ENCODE peak calls at places on chromosome 7, in seven cellular contexts. Y is left ventricle myocardium inferior, Z is head of caudate nucleus, R is germinal center, X is AG04450, P is frontal cortex, Q is hypothalamus. O is an unnamed sample.

GRCh38 chr7:155953781-155954549 is 141.7 kb upstream of the SHH start:
- DNase-seq in Y (no peak), Z (no peak), R (no peak), X (no peak), P (no peak), Q (no peak), O (no peak)

GRCh38 chr7:30254717-30255095 is 29.7 kb upstream of the ZNRF2 start:
- DNase-seq in Y (no peak), Z (no peak), R (no peak), X (no peak), P (no peak), Q (no peak), O (no peak)

GRCh38 chr7:128358233-128358632 is 3.3 kb downstream of the PRRT4 start:
- DNase-seq in Y (no peak), Z (no peak), R (no peak), X (no peak), P (no peak), Q (no peak), O (no peak)

GRCh38 chr7:65951837-65952578 is 30.0 kb downstream of the GUSB start:
- DNase-seq in Y (no peak), Z (peak; percentile 15), R (no peak), X (no peak), P (no peak), Q (no peak), O (no peak)

GRCh38 chr7:28708033-28708451 is 250.1 kb downstream of the TRIL start:
- DNase-seq in Y (no peak), Z (no peak), R (no peak), X (no peak), P (no peak), Q (no peak), O (no peak)

GRCh38 chr7:16604054-16604453 is 41.5 kb downstream of the ANKMY2 start:
- DNase-seq in Y (no peak), Z (no peak), R (no peak), X (no peak), P (no peak), Q (no peak), O (no peak)

GRCh38 chr7:91557789-91558396 is 293.7 kb downstream of the FZD1 start:
- DNase-seq in Y (no peak), Z (no peak), R (no peak), X (no peak), P (no peak), Q (no peak), O (no peak)

GRCh38 chr7:135199439-135199838 is 11.9 kb downstream of the WDR91 start:
- DNase-seq in Y (no peak), Z (no peak), R (no peak), X (no peak), P (no peak), Q (no peak), O (no peak)

GRCh38 chr7:2638224-2638991 is 6.6 kb downstream of the TTYH3 start:
- DNase-seq in Y (peak; percentile 73), Z (peak; percentile 84), R (no peak), X (no peak), P (no peak), Q (no peak), O (no peak)

GRCh38 chr7:73437091-73437490 is 3.5 kb downstream of the FZD9 start:
- DNase-seq in Y (no peak), Z (no peak), R (no peak), X (no peak), P (no peak), Q (no peak), O (no peak)

GRCh38 chr7:84191261-84191660 is 3.3 kb downstream of the SEMA3A start:
- DNase-seq in Y (no peak), Z (no peak), R (no peak), X (no peak), P (no peak), Q (no peak), O (no peak)

GRCh38 chr7:10225265-10225664 is 748.4 kb upstream of the PHF14 start:
- DNase-seq in Y (no peak), Z (no peak), R (no peak), X (no peak), P (no peak), Q (no peak), O (no peak)

GRCh38 chr7:28483868-28484267 is 71.5 kb downstream of the CREB5 start:
- DNase-seq in Y (no peak), Z (no peak), R (no peak), X (no peak), P (no peak), Q (no peak), O (no peak)

GRCh38 chr7:151518105-151518780 is 1.5 kb downstream of the RHEB start:
- DNase-seq in Y (peak; percentile 54), Z (peak; percentile 65), R (peak; percentile 8), X (no peak), P (no peak), Q (peak; percentile 32), O (peak; percentile 28)

GRCh38 chr7:18278306-18278705 is 217.2 kb upstream of the HDAC9 start:
- DNase-seq in Y (no peak), Z (no peak), R (no peak), X (no peak), P (no peak), Q (no peak), O (no peak)

GRCh38 chr7:28142650-28143049 is 37.9 kb downstream of the JAZF1 start:
- DNase-seq in Y (no peak), Z (peak; percentile 35), R (no peak), X (no peak), P (peak; percentile 16), Q (no peak), O (peak; percentile 12)

GRCh38 chr7:43686991-43687390 is 42.3 kb downstream of the COA1 start:
- DNase-seq in Y (no peak), Z (no peak), R (no peak), X (no peak), P (no peak), Q (no peak), O (no peak)

GRCh38 chr7:42338231-42339222 is 101.5 kb upstream of the GLI3 start:
- DNase-seq in Y (no peak), Z (no peak), R (no peak), X (no peak), P (no peak), Q (no peak), O (no peak)

GRCh38 chr7:117259626-117260025 is 63.2 kb downstream of the WNT2 start:
- DNase-seq in Y (no peak), Z (no peak), R (no peak), X (no peak), P (no peak), Q (no peak), O (no peak)

GRCh38 chr7:99392659-99393362 is 15.6 kb downstream of the PDAP1 start:
- DNase-seq in Y (peak; percentile 82), Z (peak; percentile 87), R (peak; percentile 82), X (no peak), P (peak; percentile 72), Q (no peak), O (peak; percentile 88)

GRCh38 chr7:47254081-47255006 is 327.6 kb downstream of the TNS3 start:
- DNase-seq in Y (peak; percentile 88), Z (peak; percentile 58), R (peak; percentile 89), X (no peak), P (peak; percentile 93), Q (peak; percentile 43), O (peak; percentile 50)

GRCh38 chr7:44244282-44244681 is 43.5 kb downstream of the YKT6 start:
- DNase-seq in Y (no peak), Z (no peak), R (peak; percentile 68), X (no peak), P (no peak), Q (no peak), O (no peak)

GRCh38 chr7:108418941-108419340 is 37.3 kb downstream of the NRCAM start:
- DNase-seq in Y (no peak), Z (no peak), R (no peak), X (no peak), P (no peak), Q (no peak), O (no peak)

GRCh38 chr7:156039971-156040677 is 227.9 kb upstream of the SHH start:
- DNase-seq in Y (no peak), Z (no peak), R (no peak), X (no peak), P (no peak), Q (no peak), O (no peak)

GRCh38 chr7:6026917-6027316 is 4.3 kb upstream of the ANKRD61 start:
- DNase-seq in Y (no peak), Z (no peak), R (no peak), X (no peak), P (no peak), Q (no peak), O (no peak)

GRCh38 chr7:5595545-5596045 is 172.0 kb upstream of the TNRC18 start:
- DNase-seq in Y (no peak), Z (peak; percentile 76), R (no peak), X (no peak), P (peak; percentile 57), Q (no peak), O (no peak)

GRCh38 chr7:22317632-22318031 is 39.3 kb downstream of the RAPGEF5 start:
- DNase-seq in Y (no peak), Z (no peak), R (no peak), X (no peak), P (no peak), Q (no peak), O (no peak)

GRCh38 chr7:103343758-103344452 is 662 bp downstream of the DNAJC2 start:
- DNase-seq in Y (no peak), Z (peak; percentile 40), R (peak; percentile 19), X (no peak), P (peak; percentile 27), Q (no peak), O (peak; percentile 17)

GRCh38 chr7:95376632-95377380 is 19.4 kb downstream of the PON3 start:
- DNase-seq in Y (no peak), Z (no peak), R (no peak), X (no peak), P (no peak), Q (no peak), O (no peak)

GRCh38 chr7:49497471-49497870 is 276.0 kb upstream of the VWC2 start:
- DNase-seq in Y (no peak), Z (no peak), R (no peak), X (no peak), P (no peak), Q (no peak), O (no peak)

GRCh38 chr7:33432825-33433224 is 303.5 kb downstream of the BBS9 start:
- DNase-seq in Y (no peak), Z (no peak), R (no peak), X (no peak), P (no peak), Q (no peak), O (no peak)

O was measured in posterior cingulate gyrus.